ENCODE peak calls at places on chromosomes 3 and 15, in five cellular contexts. X is GM12878; D is MCF 10A; S is CD8-positive, alpha-beta T cell; G is activated B cell treated with CpG ODN at 0.5 μM for 24 hours. Z is an unnamed sample.

GRCh38 chr3:123305192-123305591 is 103.4 kb downstream of the SEC22A start:
- DNase-seq in X (no peak), D (no peak), S (no peak), G (no peak), Z (no peak)

GRCh38 chr3:133540896-133541674 is 32.4 kb upstream of the CDV3 start:
- DNase-seq in X (peak; percentile 45), D (peak; percentile 92), S (no peak), G (no peak), Z (no peak)

GRCh38 chr3:119279101-119279554 is 15.1 kb upstream of the ARHGAP31 start:
- DNase-seq in X (no peak), D (peak; percentile 28), S (no peak), G (no peak), Z (no peak)

GRCh38 chr3:25151497-25151896 is 276.6 kb upstream of the RARB start:
- DNase-seq in X (no peak), D (peak; percentile 23), S (no peak), G (no peak), Z (no peak)

GRCh38 chr3:119294889-119295769 is 946 bp downstream of the ARHGAP31 start:
- DNase-seq in X (no peak), D (peak; percentile 49), S (peak; percentile 41), G (peak; percentile 26), Z (no peak)

GRCh38 chr3:13282986-13283876 is 136.9 kb downstream of the NUP210 start:
- DNase-seq in X (no peak), D (no peak), S (no peak), G (peak; percentile 33), Z (no peak)

GRCh38 chr3:43418601-43419272 is 132.4 kb downstream of the SNRK start:
- DNase-seq in X (no peak), D (no peak), S (no peak), G (no peak), Z (no peak)

GRCh38 chr3:188578579-188579363 is 424.8 kb downstream of the LPP start:
- DNase-seq in X (no peak), D (peak; percentile 73), S (no peak), G (no peak), Z (no peak)

GRCh38 chr15:66859688-66860253 is 157.7 kb downstream of the SMAD6 start:
- DNase-seq in X (no peak), D (no peak), S (no peak), G (no peak), Z (no peak)

GRCh38 chr3:56970401-56971002 is 90.0 kb upstream of the SPATA12 start:
- DNase-seq in X (no peak), D (no peak), S (no peak), G (no peak), Z (no peak)

GRCh38 chr15:77650285-77650684 is 17.6 kb upstream of the LINGO1 start:
- DNase-seq in X (no peak), D (no peak), S (no peak), G (no peak), Z (no peak)

GRCh38 chr3:107525101-107525953 is 2.6 kb downstream of the BBX start:
- DNase-seq in X (no peak), D (peak; percentile 39), S (peak; percentile 5), G (peak; percentile 54), Z (no peak)

GRCh38 chr3:124281453-124282316 is 289.8 kb upstream of the ROPN1 start:
- DNase-seq in X (no peak), D (peak; percentile 60), S (no peak), G (no peak), Z (no peak)

GRCh38 chr15:67955256-67955655 is 98.9 kb upstream of the PIAS1 start:
- DNase-seq in X (no peak), D (no peak), S (no peak), G (no peak), Z (no peak)

GRCh38 chr3:6449099-6449498 is 411.8 kb upstream of the GRM7 start:
- DNase-seq in X (no peak), D (no peak), S (no peak), G (no peak), Z (no peak)

GRCh38 chr3:41095702-41096101 is 103.6 kb upstream of the CTNNB1 start:
- DNase-seq in X (no peak), D (no peak), S (no peak), G (no peak), Z (no peak)
- TF ChIP-seq CTCF in X (no peak), D (no peak), S (no peak), G (no peak), Z (no peak)

GRCh38 chr3:155739154-155739553 is 5.7 kb downstream of the PLCH1 start:
- DNase-seq in X (no peak), D (peak; percentile 14), S (no peak), G (no peak), Z (no peak)
- TF ChIP-seq CTCF in X (no peak), D (no peak), S (no peak), G (no peak), Z (no peak)

GRCh38 chr15:60591491-60592385 is 112.8 kb upstream of the ICE2 start:
- DNase-seq in X (no peak), D (no peak), S (no peak), G (peak; percentile 30), Z (peak; percentile 51)
- TF ChIP-seq CTCF in X (no peak), D (peak; percentile 7), S (no peak), G (no peak), Z (no peak)

DNA sequence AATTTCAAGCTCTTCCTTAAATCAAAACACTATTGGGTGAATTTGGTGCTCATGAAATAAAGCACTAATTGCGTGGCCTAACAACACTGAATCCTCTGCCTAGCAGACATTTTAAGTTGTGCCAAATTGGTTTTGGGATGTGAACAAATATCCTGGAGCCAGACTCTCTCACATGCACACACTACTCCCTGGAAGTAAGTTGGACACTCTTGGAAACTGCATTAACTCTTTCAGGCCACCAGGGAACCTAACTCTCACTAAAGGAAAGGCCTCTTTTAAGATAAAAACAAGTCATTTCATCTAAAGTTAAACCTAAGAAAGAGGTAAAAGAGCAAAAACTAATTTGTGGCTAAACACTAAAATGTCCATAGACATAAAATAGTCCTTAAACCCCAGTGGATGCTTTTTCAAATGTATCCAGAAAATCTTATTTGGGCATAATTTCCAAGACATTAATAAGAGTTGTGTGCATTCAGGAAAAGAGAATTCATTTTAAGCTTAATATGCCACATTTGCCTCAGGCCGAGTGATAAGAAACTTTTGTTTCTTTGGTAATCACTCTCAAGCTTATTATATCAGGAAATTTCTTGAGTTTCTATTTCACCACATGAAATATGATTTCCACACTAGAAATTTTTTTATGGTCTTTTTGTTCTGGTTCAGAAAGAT is 61.8 kb downstream of the ZBTB20 start:
- DNase-seq in X (no peak), D (no peak), S (no peak), G (no peak), Z (no peak)
- TF ChIP-seq CTCF in X (no peak), D (peak; percentile 8), S (no peak), G (no peak), Z (peak; percentile 37)

GRCh38 chr3:170189396-170190256 is 8.1 kb upstream of the PHC3 start:
- DNase-seq in X (no peak), D (no peak), S (no peak), G (no peak), Z (no peak)
- TF ChIP-seq CTCF in X (no peak), D (no peak), S (no peak), G (no peak), Z (no peak)